ENCODE peak calls at places on chromosomes 7 and 10, in ten cellular contexts. C is transverse colon, D is K562, H is stomach, V is upper lobe of left lung, E is suprapubic skin, T is SK-N-SH, G is H1, J is sigmoid colon, F is A549. P is an unnamed sample.

GRCh38 chr7:31307941-31308340 is 32.6 kb downstream of the NEUROD6 start:
- DNase-seq in V (no peak), J (no peak), C (no peak), G (no peak), T (no peak), E (no peak), D (no peak), F (no peak), H (no peak), P (no peak)

GRCh38 chr7:47371733-47372368 is 210.1 kb downstream of the TNS3 start:
- DNase-seq in J (peak), V (peak), E (no peak), G (no peak), T (peak), D (peak), C (peak), F (peak), H (peak), P (no peak)

GRCh38 chr7:24965831-24966708 is 13.9 kb downstream of the OSBPL3 start:
- DNase-seq in D (peak), F (no peak), V (no peak), C (peak), T (no peak), H (no peak), J (no peak), E (no peak), G (no peak), P (no peak)

GRCh38 chr7:35849158-35849831 is 48.4 kb downstream of the SEPTIN7 start:
- DNase-seq in V (no peak), E (no peak), T (no peak), D (peak), G (no peak), F (no peak), J (no peak), C (no peak), H (no peak), P (no peak)

GRCh38 chr10:82796510-82796909 is 921.5 kb downstream of the NRG3 start:
- DNase-seq in F (no peak), C (no peak), T (peak), H (no peak), J (no peak), V (no peak), G (no peak), D (no peak), E (no peak), P (no peak)

GRCh38 chr10:23927926-23928325 is 281.0 kb upstream of the KIAA1217 start:
- DNase-seq in J (no peak), D (no peak), H (no peak), V (no peak), T (no peak), F (no peak), G (no peak), E (no peak), C (no peak), P (peak)

GRCh38 chr10:44885710-44886109 is 25.4 kb upstream of the TMEM72 start:
- DNase-seq in D (no peak), J (no peak), H (no peak), F (no peak), C (no peak), G (no peak), E (no peak), V (no peak), T (no peak), P (no peak)

GRCh38 chr10:78934499-78934898 is 134.3 kb upstream of the ZMIZ1 start:
- DNase-seq in J (no peak), F (no peak), G (no peak), E (no peak), D (no peak), H (no peak), T (no peak), V (no peak), C (no peak), P (no peak)

GRCh38 chr7:103644319-103644718 is 198.3 kb upstream of the SLC26A5 start:
- DNase-seq in J (no peak), F (no peak), C (no peak), E (no peak), D (no peak), V (no peak), G (no peak), T (no peak), H (no peak), P (no peak)

GRCh38 chr10:8075282-8076260 is 21.1 kb downstream of the GATA3 start:
- DNase-seq in T (no peak), J (peak), H (no peak), G (no peak), D (no peak), F (no peak), C (no peak), E (no peak), V (no peak), P (no peak)

GRCh38 chr7:17633099-17633498 is 307.2 kb downstream of the SNX13 start:
- DNase-seq in V (no peak), H (no peak), C (no peak), E (no peak), G (no peak), J (no peak), T (no peak), D (no peak), F (peak), P (no peak)

GRCh38 chr10:128843972-128844371 is 623.1 kb upstream of the MGMT start:
- DNase-seq in C (no peak), F (no peak), D (peak), H (no peak), V (no peak), T (no peak), J (no peak), E (no peak), G (no peak), P (no peak)

GRCh38 chr7:142791502-142791901 is 20.7 kb downstream of the PRSS2 start:
- DNase-seq in H (no peak), F (no peak), V (peak), T (no peak), G (no peak), D (no peak), J (no peak), E (no peak), C (no peak), P (no peak)

GRCh38 chr10:68101066-68101465 is 8.2 kb upstream of the MYPN start:
- DNase-seq in D (no peak), F (no peak), H (no peak), T (no peak), C (no peak), E (no peak), G (no peak), V (no peak), J (no peak), P (no peak)

GRCh38 chr7:44144426-44144967 is 3.4 kb upstream of the MYL7 start:
- DNase-seq in E (peak), T (peak), C (no peak), H (no peak), G (no peak), V (no peak), F (no peak), D (no peak), J (peak), P (no peak)

GRCh38 chr7:82183633-82184032 is 259.9 kb downstream of the CACNA2D1 start:
- DNase-seq in T (no peak), C (no peak), V (no peak), J (no peak), D (no peak), H (no peak), F (no peak), E (no peak), G (no peak), P (no peak)

GRCh38 chr10:99172130-99172738 is 63.4 kb downstream of the HPSE2 start:
- DNase-seq in V (no peak), T (peak), E (no peak), J (no peak), H (no peak), F (peak), G (peak), C (peak), D (peak), P (no peak)

GRCh38 chr10:97083228-97083860 is 102.4 kb downstream of the SLIT1 start:
- DNase-seq in D (no peak), V (no peak), G (no peak), H (no peak), C (no peak), J (no peak), F (no peak), E (no peak), T (no peak), P (no peak)

GRCh38 chr10:120979435-120980315 is 128.5 kb downstream of the WDR11 start:
- DNase-seq in J (no peak), D (no peak), E (no peak), G (no peak), C (peak), H (peak), F (peak), T (peak), V (peak), P (no peak)

GRCh38 chr7:24505968-24506367 is 67.3 kb upstream of the PALS2 start:
- DNase-seq in G (no peak), D (no peak), E (no peak), V (no peak), T (no peak), F (no peak), J (no peak), C (no peak), H (no peak), P (no peak)

GRCh38 chr10:84715911-84716310 is 387.5 kb downstream of the CCSER2 start:
- DNase-seq in H (no peak), V (no peak), E (no peak), C (peak), D (peak), J (no peak), F (peak), T (peak), G (peak), P (no peak)

GRCh38 chr7:157900011-157900410 is 563.2 kb downstream of the DNAJB6 start:
- DNase-seq in E (peak), F (no peak), D (no peak), G (no peak), H (no peak), J (no peak), T (no peak), C (no peak), V (no peak), P (no peak)

GRCh38 chr7:16411391-16411790 is 9.9 kb downstream of the CRPPA start:
- DNase-seq in V (no peak), E (no peak), H (no peak), C (no peak), T (no peak), J (no peak), F (no peak), G (no peak), D (no peak), P (no peak)

GRCh38 chr7:127252380-127252718 is 392 bp downstream of the GRM8 start:
- DNase-seq in V (no peak), T (peak), F (no peak), D (no peak), E (no peak), G (no peak), J (no peak), C (no peak), H (no peak), P (no peak)

GRCh38 chr7:2175514-2175913 is 57.2 kb downstream of the MAD1L1 start:
- DNase-seq in E (no peak), G (no peak), T (peak), V (no peak), F (peak), J (no peak), D (no peak), C (no peak), H (no peak), P (no peak)

GRCh38 chr7:39461263-39461662 is 104.9 kb upstream of the YAE1 start:
- DNase-seq in T (no peak), E (no peak), D (no peak), C (no peak), V (no peak), F (no peak), J (no peak), H (no peak), G (no peak), P (peak)

GRCh38 chr7:121504478-121504877 is 108.4 kb upstream of the FAM3C start:
- DNase-seq in T (no peak), E (no peak), V (no peak), D (no peak), J (no peak), C (no peak), H (no peak), G (no peak), F (peak), P (no peak)

GRCh38 chr7:2404714-2405119 is 1.3 kb downstream of the CHST12 start:
- DNase-seq in D (peak), T (no peak), H (no peak), C (no peak), V (no peak), E (no peak), F (no peak), J (no peak), G (no peak), P (no peak)

GRCh38 chr7:142478479-142479220 is 220.8 kb upstream of the PRSS58 start:
- DNase-seq in F (peak), E (no peak), V (no peak), D (peak), H (no peak), T (peak), C (peak), J (no peak), G (no peak), P (no peak)

GRCh38 chr10:98916751-98917150 is 318.9 kb downstream of the HPSE2 start:
- DNase-seq in T (peak), E (no peak), F (no peak), G (no peak), D (peak), J (no peak), C (no peak), V (no peak), H (no peak), P (no peak)

GRCh38 chr10:103693070-103693811 is 162.1 kb downstream of the SH3PXD2A start:
- DNase-seq in H (no peak), V (peak), D (peak), J (no peak), E (no peak), T (no peak), F (no peak), C (peak), G (no peak), P (no peak)

GRCh38 chr10:30828227-30828626 is 198.7 kb upstream of the LYZL2 start:
- DNase-seq in E (peak), F (no peak), H (no peak), J (peak), G (no peak), C (no peak), T (no peak), V (no peak), D (no peak), P (no peak)

GRCh38 chr7:12094365-12094921 is 116.7 kb upstream of the TMEM106B start:
- DNase-seq in F (no peak), H (no peak), G (peak), D (no peak), V (no peak), J (no peak), C (no peak), T (no peak), E (no peak), P (no peak)

GRCh38 chr10:119706521-119707278 is 19.1 kb upstream of the INPP5F start:
- DNase-seq in V (no peak), F (no peak), H (no peak), E (no peak), C (no peak), J (no peak), D (no peak), T (no peak), G (no peak), P (no peak)

GRCh38 chr10:78398385-78398784 is 364.7 kb downstream of the RPS24 start:
- DNase-seq in D (no peak), H (no peak), J (no peak), G (no peak), T (no peak), E (no peak), C (no peak), F (no peak), V (no peak), P (no peak)

GRCh38 chr10:73061743-73062142 is 34.9 kb downstream of the P4HA1 start:
- DNase-seq in C (no peak), E (no peak), D (no peak), H (no peak), T (no peak), V (no peak), J (no peak), G (no peak), F (no peak), P (no peak)

GRCh38 chr7:16698200-16698910 is 52.4 kb downstream of the BZW2 start:
- DNase-seq in J (no peak), C (no peak), H (no peak), F (no peak), T (no peak), V (no peak), G (no peak), D (no peak), E (no peak), P (no peak)

GRCh38 chr10:120729508-120729907 is 121.7 kb upstream of the WDR11 start:
- DNase-seq in F (no peak), E (no peak), D (no peak), T (no peak), H (no peak), C (no peak), G (no peak), V (no peak), J (no peak), P (no peak)

GRCh38 chr10:13650961-13651360 is 64.2 kb downstream of the PRPF18 start:
- DNase-seq in D (no peak), H (no peak), F (no peak), J (no peak), V (no peak), C (no peak), G (no peak), E (no peak), T (peak), P (no peak)

GRCh38 chr10:51685768-51686167 is 13.6 kb downstream of the CSTF2T start:
- DNase-seq in J (no peak), G (no peak), C (no peak), H (no peak), T (no peak), D (no peak), E (no peak), F (no peak), V (no peak), P (no peak)

GRCh38 chr10:118033905-118034304 is 12.8 kb downstream of the RAB11FIP2 start:
- DNase-seq in J (no peak), T (peak), V (no peak), E (no peak), C (no peak), H (no peak), F (no peak), G (no peak), D (no peak), P (no peak)
- TF ChIP-seq EP300 in J (no peak), T (no peak), V (no peak), E (no peak), C (no peak), H (no peak), F (no peak), G (no peak), D (no peak), P (no peak)

GRCh38 chr7:131513245-131514061 is 43.0 kb downstream of the PODXL start:
- DNase-seq in H (peak), G (peak), C (peak), V (peak), J (peak), E (peak), D (peak), F (peak), T (peak), P (peak)

GRCh38 chr7:131511071-131511470 is 45.4 kb downstream of the PODXL start:
- DNase-seq in T (no peak), E (no peak), D (no peak), C (no peak), V (no peak), H (no peak), F (no peak), J (no peak), G (no peak), P (peak)

GRCh38 chr7:131509781-131510180 is 46.6 kb downstream of the PODXL start:
- DNase-seq in D (no peak), H (no peak), V (no peak), J (no peak), F (no peak), C (no peak), G (no peak), E (no peak), T (no peak), P (no peak)

GRCh38 chr7:131509087-131509486 is 47.3 kb downstream of the PODXL start:
- DNase-seq in J (no peak), V (no peak), G (no peak), T (no peak), F (no peak), H (no peak), D (no peak), E (no peak), C (no peak), P (no peak)

GRCh38 chr7:131511774-131512535 is 44.5 kb downstream of the PODXL start:
- DNase-seq in J (no peak), C (no peak), H (no peak), E (no peak), T (no peak), F (no peak), G (no peak), D (no peak), V (no peak), P (peak)
- TF ChIP-seq EP300 in J (no peak), C (no peak), H (no peak), E (no peak), T (no peak), F (no peak), G (no peak), D (no peak), V (no peak), P (no peak)

DNA sequence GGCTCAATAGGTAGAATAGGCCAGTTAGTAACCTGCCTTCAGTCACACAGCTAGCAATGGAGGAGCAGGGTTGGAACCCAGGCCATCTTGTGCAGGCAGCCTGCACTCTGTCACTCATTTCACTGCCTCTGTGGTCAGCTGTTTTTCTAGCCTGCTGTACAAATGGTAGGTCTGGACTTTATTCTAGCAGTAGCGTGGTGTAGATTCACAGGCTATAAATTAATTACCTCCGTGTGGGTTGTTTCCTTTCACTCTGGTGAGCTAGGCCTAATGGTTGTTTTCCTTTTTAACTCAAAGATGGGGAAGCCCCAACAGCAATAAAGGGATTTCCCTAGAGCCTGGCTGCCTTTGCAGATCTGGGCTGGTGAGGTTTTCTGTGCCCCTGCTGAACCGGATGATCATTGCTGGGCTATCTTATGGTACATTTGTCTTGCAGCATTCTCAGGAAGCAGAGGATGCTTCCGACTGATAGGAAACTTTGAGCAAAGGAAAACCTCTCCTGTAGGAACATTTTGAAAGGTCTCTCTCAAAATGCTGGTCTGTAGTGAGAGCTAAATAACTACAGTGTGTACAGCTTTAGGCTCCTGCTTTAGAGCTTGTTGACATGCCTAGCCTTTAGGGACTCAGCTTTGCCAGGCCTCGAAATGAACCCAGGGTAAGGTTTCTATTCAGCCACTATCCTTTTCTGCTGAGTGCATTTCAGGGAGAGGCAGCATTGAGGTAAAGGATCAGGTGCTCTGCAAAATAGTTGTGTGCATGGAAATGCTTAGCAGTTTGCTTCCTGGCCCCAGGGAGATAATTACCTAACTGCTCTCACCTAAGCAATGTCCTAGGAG is 157.4 kb downstream of the ST7 start:
- DNase-seq in H (no peak), G (no peak), C (no peak), T (peak), F (no peak), V (no peak), J (no peak), D (no peak), E (no peak), P (no peak)
- TF ChIP-seq EP300 in H (no peak), G (no peak), C (no peak), T (no peak), F (no peak), V (no peak), J (no peak), D (no peak), E (no peak), P (no peak)

DNA sequence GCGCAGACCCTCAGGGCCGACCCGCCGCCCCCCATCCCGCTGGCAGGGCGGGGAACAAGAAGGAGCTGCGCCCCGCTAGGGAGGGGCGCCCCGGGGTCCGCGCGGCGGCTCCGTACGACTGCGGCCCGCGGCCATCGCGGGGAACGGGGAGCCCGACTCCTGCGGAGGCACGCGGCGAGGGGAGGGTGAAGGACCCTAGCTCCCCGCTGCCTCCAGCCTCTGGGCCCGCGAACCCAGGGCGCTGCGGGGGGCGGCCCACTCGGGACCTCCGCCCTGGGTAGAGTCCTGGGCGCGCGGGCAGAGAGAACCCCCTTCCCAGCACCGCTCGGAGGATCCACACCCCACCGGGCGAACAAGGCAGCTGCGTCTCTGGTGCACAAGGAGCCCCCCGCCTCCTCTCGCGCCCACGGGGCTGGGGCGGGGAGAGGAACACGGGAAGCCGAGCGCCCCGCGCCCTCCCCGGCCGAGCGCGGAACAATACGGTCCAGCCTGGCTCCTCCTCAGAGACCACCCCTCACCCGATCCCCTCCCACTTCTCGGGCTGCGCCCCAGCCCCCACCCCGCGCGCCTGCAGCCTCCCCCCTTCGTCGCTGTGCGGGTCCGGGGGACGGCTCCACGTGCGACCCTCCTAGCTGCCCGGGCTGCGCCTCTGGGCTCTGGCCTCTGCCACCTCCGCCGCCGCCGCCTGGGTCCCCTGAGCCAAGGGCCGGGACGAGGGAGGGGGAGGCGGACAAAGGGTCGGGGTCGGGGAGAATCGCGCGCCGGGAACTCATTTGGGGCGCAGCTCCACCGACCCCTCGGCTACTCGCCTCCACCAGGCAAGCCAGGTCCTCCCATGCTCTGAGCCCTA is at the start of gene WDR86:
- DNase-seq in F (no peak), J (peak), T (peak), C (no peak), G (no peak), V (peak), E (no peak), D (no peak), H (no peak), P (no peak)
- TF ChIP-seq EP300 in F (no peak), J (no peak), T (no peak), C (no peak), G (no peak), V (no peak), E (no peak), D (no peak), H (no peak), P (no peak)

P was measured in esophagus muscularis mucosa.